ENCODE peak calls at places on chromosomes 7 and 10, in eight cellular contexts. One of them, this sample, is unnamed.

GRCh38 chr7:130352335-130353074 is 7.9 kb downstream of the CPA5 start:
- DNase-seq in uterus: peak; percentile 48
- DNase-seq in hepatocyte: no peak
- DNase-seq in CD4-positive, CD25-positive, alpha-beta regulatory T cell: no peak
- DNase-seq in pancreas: no peak
- DNase-seq in CD4-positive, alpha-beta memory T cell: no peak
- DNase-seq in BE2C: no peak
- DNase-seq in body of pancreas: no peak
- DNase-seq in this sample: no peak

GRCh38 chr10:58307676-58308075 is 27.1 kb upstream of the UBE2D1 start:
- DNase-seq in CD4-positive, alpha-beta memory T cell: no peak
- DNase-seq in hepatocyte: no peak
- DNase-seq in uterus: no peak
- DNase-seq in pancreas: no peak
- DNase-seq in CD4-positive, CD25-positive, alpha-beta regulatory T cell: no peak
- DNase-seq in body of pancreas: no peak
- DNase-seq in BE2C: no peak
- DNase-seq in this sample: no peak

GRCh38 chr7:10908600-10908999 is 65.1 kb upstream of the PHF14 start:
- DNase-seq in BE2C: no peak
- DNase-seq in body of pancreas: no peak
- DNase-seq in hepatocyte: peak; percentile 20
- DNase-seq in CD4-positive, CD25-positive, alpha-beta regulatory T cell: no peak
- DNase-seq in pancreas: no peak
- DNase-seq in uterus: no peak
- DNase-seq in CD4-positive, alpha-beta memory T cell: no peak
- DNase-seq in this sample: no peak

GRCh38 chr10:84606428-84606827 is 278.0 kb downstream of the CCSER2 start:
- DNase-seq in CD4-positive, alpha-beta memory T cell: no peak
- DNase-seq in CD4-positive, CD25-positive, alpha-beta regulatory T cell: no peak
- DNase-seq in BE2C: no peak
- DNase-seq in uterus: no peak
- DNase-seq in pancreas: no peak
- DNase-seq in body of pancreas: no peak
- DNase-seq in hepatocyte: no peak
- DNase-seq in this sample: no peak

GRCh38 chr7:361680-362415 is 71.9 kb downstream of the FOXL3 start:
- DNase-seq in CD4-positive, CD25-positive, alpha-beta regulatory T cell: no peak
- DNase-seq in body of pancreas: no peak
- DNase-seq in uterus: no peak
- DNase-seq in hepatocyte: no peak
- DNase-seq in pancreas: no peak
- DNase-seq in BE2C: no peak
- DNase-seq in CD4-positive, alpha-beta memory T cell: no peak
- DNase-seq in this sample: no peak

GRCh38 chr7:27920281-27920946 is 180.5 kb downstream of the TAX1BP1 start:
- DNase-seq in body of pancreas: no peak
- DNase-seq in pancreas: no peak
- DNase-seq in hepatocyte: no peak
- DNase-seq in CD4-positive, alpha-beta memory T cell: no peak
- DNase-seq in uterus: no peak
- DNase-seq in BE2C: no peak
- DNase-seq in CD4-positive, CD25-positive, alpha-beta regulatory T cell: no peak
- DNase-seq in this sample: no peak

GRCh38 chr10:59047957-59048618 is 128.4 kb upstream of the PHYHIPL start:
- DNase-seq in uterus: no peak
- DNase-seq in CD4-positive, CD25-positive, alpha-beta regulatory T cell: no peak
- DNase-seq in body of pancreas: no peak
- DNase-seq in pancreas: no peak
- DNase-seq in hepatocyte: no peak
- DNase-seq in CD4-positive, alpha-beta memory T cell: no peak
- DNase-seq in BE2C: no peak
- DNase-seq in this sample: no peak

GRCh38 chr10:71068811-71069411 is 143.5 kb upstream of the UNC5B start:
- DNase-seq in CD4-positive, alpha-beta memory T cell: no peak
- DNase-seq in uterus: no peak
- DNase-seq in CD4-positive, CD25-positive, alpha-beta regulatory T cell: no peak
- DNase-seq in BE2C: peak; percentile 50
- DNase-seq in pancreas: no peak
- DNase-seq in body of pancreas: no peak
- DNase-seq in hepatocyte: no peak
- DNase-seq in this sample: no peak

GRCh38 chr10:73439605-73440298 is 6.4 kb upstream of the MSS51 start:
- DNase-seq in pancreas: no peak
- DNase-seq in body of pancreas: no peak
- DNase-seq in BE2C: no peak
- DNase-seq in CD4-positive, alpha-beta memory T cell: no peak
- DNase-seq in CD4-positive, CD25-positive, alpha-beta regulatory T cell: no peak
- DNase-seq in uterus: no peak
- DNase-seq in hepatocyte: no peak
- DNase-seq in this sample: no peak

GRCh38 chr7:83475403-83475802 is 173.5 kb downstream of the SEMA3E start:
- DNase-seq in pancreas: no peak
- DNase-seq in BE2C: peak; percentile 56
- DNase-seq in CD4-positive, CD25-positive, alpha-beta regulatory T cell: no peak
- DNase-seq in hepatocyte: no peak
- DNase-seq in CD4-positive, alpha-beta memory T cell: no peak
- DNase-seq in uterus: no peak
- DNase-seq in body of pancreas: no peak
- DNase-seq in this sample: no peak

GRCh38 chr10:95221124-95221523 is 27.1 kb downstream of the ACSM6 start:
- DNase-seq in pancreas: no peak
- DNase-seq in BE2C: no peak
- DNase-seq in CD4-positive, CD25-positive, alpha-beta regulatory T cell: no peak
- DNase-seq in hepatocyte: no peak
- DNase-seq in CD4-positive, alpha-beta memory T cell: no peak
- DNase-seq in uterus: no peak
- DNase-seq in body of pancreas: no peak
- DNase-seq in this sample: no peak

GRCh38 chr10:16724509-16724908 is 92.7 kb downstream of the RSU1 start:
- DNase-seq in pancreas: no peak
- DNase-seq in CD4-positive, CD25-positive, alpha-beta regulatory T cell: no peak
- DNase-seq in BE2C: no peak
- DNase-seq in body of pancreas: no peak
- DNase-seq in hepatocyte: no peak
- DNase-seq in uterus: no peak
- DNase-seq in CD4-positive, alpha-beta memory T cell: no peak
- DNase-seq in this sample: no peak

GRCh38 chr7:42097756-42098155 is 139.3 kb downstream of the GLI3 start:
- DNase-seq in body of pancreas: no peak
- DNase-seq in uterus: no peak
- DNase-seq in pancreas: no peak
- DNase-seq in hepatocyte: peak; percentile 19
- DNase-seq in CD4-positive, alpha-beta memory T cell: no peak
- DNase-seq in CD4-positive, CD25-positive, alpha-beta regulatory T cell: no peak
- DNase-seq in BE2C: no peak
- DNase-seq in this sample: no peak

GRCh38 chr7:344608-344994 is 54.6 kb downstream of the FOXL3 start:
- DNase-seq in CD4-positive, alpha-beta memory T cell: no peak
- DNase-seq in body of pancreas: no peak
- DNase-seq in CD4-positive, CD25-positive, alpha-beta regulatory T cell: no peak
- DNase-seq in BE2C: no peak
- DNase-seq in uterus: no peak
- DNase-seq in pancreas: no peak
- DNase-seq in hepatocyte: no peak
- DNase-seq in this sample: no peak

GRCh38 chr7:73521636-73522080 is 435 bp downstream of the BAZ1B start:
- DNase-seq in pancreas: no peak
- DNase-seq in BE2C: peak; percentile 80
- DNase-seq in hepatocyte: peak; percentile 79
- DNase-seq in CD4-positive, CD25-positive, alpha-beta regulatory T cell: no peak
- DNase-seq in uterus: no peak
- DNase-seq in CD4-positive, alpha-beta memory T cell: no peak
- DNase-seq in body of pancreas: no peak
- DNase-seq in this sample: no peak

DNA sequence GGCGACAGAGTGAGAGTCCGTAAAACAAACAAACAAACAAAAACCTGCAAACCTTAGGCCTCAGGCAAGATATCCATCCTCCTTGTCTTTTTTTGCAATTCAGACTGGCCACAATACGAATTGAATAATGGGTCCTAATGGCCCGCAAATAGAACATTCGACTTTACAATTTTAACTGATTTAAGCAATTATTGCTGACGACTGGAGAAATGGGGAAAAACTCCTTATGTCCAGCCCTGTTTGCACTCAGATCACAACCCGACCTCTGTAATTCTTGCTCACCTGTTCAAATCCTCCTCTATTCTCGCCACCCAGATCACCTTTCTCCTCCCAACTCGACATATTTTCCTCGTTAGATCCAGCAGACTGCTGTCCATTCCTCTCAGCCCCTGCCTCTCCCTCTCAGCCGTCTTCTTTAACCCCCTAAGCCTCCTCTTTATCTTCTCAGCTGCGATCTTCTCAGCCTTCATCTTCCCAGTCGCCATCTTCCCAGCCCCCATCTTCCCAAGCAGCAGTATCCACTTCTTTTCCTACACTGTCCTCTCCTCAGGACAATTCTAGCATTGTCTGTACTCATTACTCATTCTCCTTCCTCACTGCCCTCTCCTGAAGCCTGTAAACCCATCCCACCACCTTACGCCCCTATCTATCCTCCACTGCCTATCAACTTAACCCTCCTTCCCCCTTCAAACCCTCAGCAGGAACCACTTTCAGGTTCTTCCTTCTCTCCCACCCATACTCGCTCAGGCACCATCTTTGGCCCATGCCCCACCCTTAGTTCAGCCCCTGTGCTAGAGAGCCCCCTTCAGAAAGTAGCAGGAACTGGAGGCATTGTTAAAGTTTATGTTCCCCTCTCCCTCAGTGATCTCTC is 61.8 kb downstream of the LRRC17 start:
- DNase-seq in CD4-positive, alpha-beta memory T cell: no peak
- DNase-seq in BE2C: peak; percentile 24
- DNase-seq in uterus: no peak
- DNase-seq in CD4-positive, CD25-positive, alpha-beta regulatory T cell: no peak
- DNase-seq in pancreas: no peak
- DNase-seq in hepatocyte: no peak
- DNase-seq in body of pancreas: no peak
- DNase-seq in this sample: no peak
- H3K4me3 ChIP-seq in CD4-positive, alpha-beta memory T cell: no peak overlapping the region
- H3K4me3 ChIP-seq in BE2C: no peak overlapping the region
- H3K4me3 ChIP-seq in uterus: no peak overlapping the region
- H3K4me3 ChIP-seq in CD4-positive, CD25-positive, alpha-beta regulatory T cell: no peak overlapping the region
- H3K4me3 ChIP-seq in pancreas: no peak overlapping the region
- H3K4me3 ChIP-seq in hepatocyte: no peak overlapping the region
- H3K4me3 ChIP-seq in body of pancreas: no peak overlapping the region
- H3K4me3 ChIP-seq in this sample: no peak overlapping the region

GRCh38 chr10:6215241-6215640 is 12.5 kb downstream of the PFKFB3 start:
- DNase-seq in body of pancreas: no peak
- DNase-seq in BE2C: no peak
- DNase-seq in CD4-positive, alpha-beta memory T cell: no peak
- DNase-seq in pancreas: no peak
- DNase-seq in uterus: no peak
- DNase-seq in hepatocyte: no peak
- DNase-seq in CD4-positive, CD25-positive, alpha-beta regulatory T cell: no peak
- DNase-seq in this sample: no peak
- H3K9me3 ChIP-seq in body of pancreas: no peaks in the 10 kb centered on the region
- H3K9me3 ChIP-seq in BE2C: no peaks in the 10 kb centered on the region
- H3K9me3 ChIP-seq in CD4-positive, alpha-beta memory T cell: no peaks in the 10 kb centered on the region
- H3K9me3 ChIP-seq in pancreas: no peaks in the 10 kb centered on the region
- H3K9me3 ChIP-seq in uterus: no peaks in the 10 kb centered on the region
- H3K9me3 ChIP-seq in hepatocyte: no peaks in the 10 kb centered on the region
- H3K9me3 ChIP-seq in CD4-positive, CD25-positive, alpha-beta regulatory T cell: no peaks in the 10 kb centered on the region
- H3K9me3 ChIP-seq in this sample: no peaks in the 10 kb centered on the region

GRCh38 chr7:50329775-50330174 is 25.3 kb downstream of the IKZF1 start:
- DNase-seq in CD4-positive, CD25-positive, alpha-beta regulatory T cell: no peak
- DNase-seq in uterus: no peak
- DNase-seq in hepatocyte: no peak
- DNase-seq in pancreas: no peak
- DNase-seq in body of pancreas: no peak
- DNase-seq in BE2C: no peak
- DNase-seq in CD4-positive, alpha-beta memory T cell: no peak
- DNase-seq in this sample: no peak
- H3K4me1 ChIP-seq in CD4-positive, CD25-positive, alpha-beta regulatory T cell: peaks cover 81% of the 10 kb centered on the region
- H3K4me1 ChIP-seq in uterus: no peaks in the 10 kb centered on the region
- H3K4me1 ChIP-seq in hepatocyte: no peaks in the 10 kb centered on the region
- H3K4me1 ChIP-seq in pancreas: no peaks in the 10 kb centered on the region
- H3K4me1 ChIP-seq in body of pancreas: no peaks in the 10 kb centered on the region
- H3K4me1 ChIP-seq in BE2C: peaks cover 5% of the 10 kb centered on the region
- H3K4me1 ChIP-seq in CD4-positive, alpha-beta memory T cell: peaks cover 100% of the 10 kb centered on the region
- H3K4me1 ChIP-seq in this sample: peaks cover 84% of the 10 kb centered on the region

DNA sequence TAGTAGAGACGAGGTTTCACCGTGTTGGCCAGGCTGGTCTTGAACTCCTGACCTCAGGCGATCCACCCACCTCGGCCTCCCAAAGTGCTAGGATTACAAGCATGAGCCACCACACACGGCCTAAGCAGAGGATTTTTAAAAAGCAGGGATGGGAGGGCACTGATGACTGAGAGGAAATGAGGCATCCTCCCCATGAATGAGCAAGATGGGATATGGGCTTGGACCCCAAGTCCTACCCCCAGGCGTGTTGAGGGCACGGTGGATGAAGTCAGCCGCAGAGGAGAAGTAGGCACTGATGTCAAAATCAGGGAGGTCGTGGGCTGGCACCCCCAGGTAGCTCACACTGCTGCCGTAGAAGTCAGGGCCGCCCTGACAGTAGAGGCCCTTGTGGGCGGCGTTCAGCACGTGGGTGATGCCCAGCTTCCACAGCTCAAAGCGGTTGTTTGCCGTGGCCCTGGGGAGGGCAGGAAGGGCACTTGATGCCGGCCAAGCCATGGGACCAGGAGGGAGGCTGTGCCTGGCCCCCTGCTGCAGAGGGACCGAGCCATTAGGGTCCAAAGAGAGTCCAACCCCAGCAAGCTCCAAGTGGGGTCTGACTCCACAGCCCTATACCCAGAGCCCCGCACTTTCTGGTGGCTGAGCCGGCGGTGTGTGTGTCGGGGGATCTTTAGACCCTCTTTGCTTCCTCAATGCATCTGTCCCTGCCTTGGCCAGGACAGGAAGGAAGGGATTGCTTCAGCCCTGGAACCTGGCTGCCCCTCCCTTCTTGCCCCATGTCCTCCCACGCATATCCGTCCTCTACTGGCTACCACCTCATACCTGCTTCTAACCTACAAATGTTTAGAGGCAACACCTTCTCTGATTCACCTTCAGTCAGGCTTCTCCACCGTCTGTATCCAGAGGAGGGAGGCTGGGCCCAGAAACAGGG is 3.4 kb upstream of the SAMD8 start:
- DNase-seq in CD4-positive, alpha-beta memory T cell: no peak
- DNase-seq in BE2C: no peak
- DNase-seq in CD4-positive, CD25-positive, alpha-beta regulatory T cell: no peak
- DNase-seq in body of pancreas: no peak
- DNase-seq in uterus: no peak
- DNase-seq in pancreas: no peak
- DNase-seq in hepatocyte: no peak
- DNase-seq in this sample: no peak
- H3K4me3 ChIP-seq in CD4-positive, alpha-beta memory T cell: no peak overlapping the region
- H3K4me3 ChIP-seq in BE2C: no peak overlapping the region
- H3K4me3 ChIP-seq in CD4-positive, CD25-positive, alpha-beta regulatory T cell: no peak overlapping the region
- H3K4me3 ChIP-seq in body of pancreas: no peak overlapping the region
- H3K4me3 ChIP-seq in uterus: no peak overlapping the region
- H3K4me3 ChIP-seq in pancreas: no peak overlapping the region
- H3K4me3 ChIP-seq in hepatocyte: no peak overlapping the region
- H3K4me3 ChIP-seq in this sample: no peak overlapping the region

DNA sequence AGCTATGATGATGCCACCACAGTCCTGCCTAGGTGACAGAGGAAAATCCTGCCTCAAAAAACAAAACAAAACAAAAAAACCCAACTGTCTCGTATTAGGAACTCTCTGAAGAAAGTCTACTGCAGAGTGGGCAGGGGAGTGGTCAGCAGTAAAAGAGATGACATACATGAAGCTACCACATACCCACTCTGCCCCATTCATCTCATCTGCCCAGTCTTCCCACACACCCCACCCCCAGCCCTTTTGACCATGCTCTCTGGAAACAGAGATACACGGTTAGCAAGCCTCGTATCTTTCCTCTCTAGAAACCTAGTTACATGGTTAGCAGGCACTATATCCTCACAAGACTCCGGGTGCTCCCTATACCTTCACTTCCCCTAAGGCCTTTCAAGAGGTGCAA is 8.3 kb downstream of the SLC37A3 start:
- DNase-seq in CD4-positive, CD25-positive, alpha-beta regulatory T cell: no peak
- DNase-seq in BE2C: no peak
- DNase-seq in body of pancreas: no peak
- DNase-seq in hepatocyte: no peak
- DNase-seq in uterus: no peak
- DNase-seq in CD4-positive, alpha-beta memory T cell: no peak
- DNase-seq in pancreas: no peak
- DNase-seq in this sample: no peak
- H3K9me3 ChIP-seq in CD4-positive, CD25-positive, alpha-beta regulatory T cell: no peaks in the 10 kb centered on the region
- H3K9me3 ChIP-seq in BE2C: no peaks in the 10 kb centered on the region
- H3K9me3 ChIP-seq in body of pancreas: no peaks in the 10 kb centered on the region
- H3K9me3 ChIP-seq in hepatocyte: no peaks in the 10 kb centered on the region
- H3K9me3 ChIP-seq in uterus: no peaks in the 10 kb centered on the region
- H3K9me3 ChIP-seq in CD4-positive, alpha-beta memory T cell: no peaks in the 10 kb centered on the region
- H3K9me3 ChIP-seq in pancreas: no peaks in the 10 kb centered on the region
- H3K9me3 ChIP-seq in this sample: no peaks in the 10 kb centered on the region

This sample was measured in naive thymus-derived CD4-positive, alpha-beta T cell.